ENCODE peak calls at places on chromosomes 16 and 17, in nine cellular contexts. U is HCT116, V is neural progenitor cell, I is MM.1S, R is GM23248, K is PC-3, P is GM23338, L is SK-N-SH, A is hepatocyte. G is an unnamed sample.

GRCh38 chr16:58306327-58306726 is 11.5 kb upstream of the PRSS54 start:
- DNase-seq in U (peak; percentile 26), V (no peak), I (peak; percentile 39), R (peak; percentile 38), K (peak; percentile 11), P (peak; percentile 48), L (no peak), A (peak; percentile 23), G (peak; percentile 24)

GRCh38 chr16:66247516-66248089 is 118.9 kb upstream of the CDH5 start:
- DNase-seq in U (no peak), V (no peak), I (no peak), R (peak; percentile 71), K (peak; percentile 9), P (no peak), L (no peak), A (peak; percentile 42), G (no peak)

GRCh38 chr16:3173892-3174617 is 13.9 kb upstream of the OR1F1 start:
- DNase-seq in U (no peak), V (peak; percentile 87), I (peak; percentile 87), R (peak; percentile 22), K (peak; percentile 49), P (peak; percentile 97), L (peak; percentile 81), A (no peak), G (peak; percentile 81)

GRCh38 chr16:57628782-57629181 is 352 bp downstream of the ADGRG1 start:
- DNase-seq in U (no peak), V (no peak), I (no peak), R (no peak), K (no peak), P (no peak), L (no peak), A (no peak), G (no peak)

GRCh38 chr16:78242231-78242630 is 142.8 kb downstream of the WWOX start:
- DNase-seq in U (no peak), V (no peak), I (no peak), R (no peak), K (no peak), P (no peak), L (no peak), A (no peak), G (no peak)

GRCh38 chr17:50484341-50485155 is 5.9 kb downstream of the RSAD1 start:
- DNase-seq in U (no peak), V (no peak), I (no peak), R (no peak), K (no peak), P (no peak), L (no peak), A (no peak), G (no peak)

GRCh38 chr17:46063239-46063638 is 64.2 kb downstream of the STH start:
- DNase-seq in U (peak; percentile 7), V (no peak), I (no peak), R (peak; percentile 96), K (peak; percentile 86), P (no peak), L (no peak), A (peak; percentile 51), G (no peak)

GRCh38 chr16:14529010-14529669 is 100.9 kb downstream of the PARN start:
- DNase-seq in U (peak; percentile 66), V (peak; percentile 78), I (peak; percentile 84), R (peak; percentile 92), K (peak; percentile 80), P (peak; percentile 90), L (peak; percentile 61), A (peak; percentile 86), G (peak; percentile 78)

GRCh38 chr16:3924763-3925162 is 44.2 kb upstream of the CREBBP start:
- DNase-seq in U (no peak), V (no peak), I (no peak), R (no peak), K (no peak), P (no peak), L (no peak), A (no peak), G (no peak)

GRCh38 chr16:30902070-30902972 is 5.9 kb downstream of the CTF1 start:
- DNase-seq in U (no peak), V (peak; percentile 92), I (peak; percentile 51), R (peak; percentile 92), K (peak; percentile 62), P (peak; percentile 71), L (peak; percentile 94), A (peak; percentile 90), G (no peak)

GRCh38 chr16:1244881-1245280 is 4.4 kb downstream of the TPSAB1 start:
- DNase-seq in U (no peak), V (no peak), I (no peak), R (no peak), K (no peak), P (no peak), L (no peak), A (no peak), G (no peak)

GRCh38 chr16:65667013-65667578 is 545.2 kb upstream of the CDH11 start:
- DNase-seq in U (no peak), V (peak; percentile 72), I (no peak), R (peak; percentile 42), K (peak; percentile 24), P (peak; percentile 30), L (no peak), A (peak; percentile 50), G (peak; percentile 48)

GRCh38 chr17:73519621-73520368 is 124.5 kb downstream of the SDK2 start:
- DNase-seq in U (no peak), V (no peak), I (no peak), R (no peak), K (no peak), P (no peak), L (no peak), A (no peak), G (no peak)

GRCh38 chr17:44909681-44910144 is 5.6 kb downstream of the GFAP start:
- DNase-seq in U (no peak), V (no peak), I (no peak), R (peak; percentile 74), K (peak; percentile 88), P (no peak), L (peak; percentile 46), A (peak; percentile 24), G (no peak)

GRCh38 chr17:44906987-44907681 is 7.9 kb upstream of the EFTUD2 start:
- DNase-seq in U (no peak), V (no peak), I (no peak), R (no peak), K (no peak), P (no peak), L (no peak), A (no peak), G (no peak)

GRCh38 chr17:44908761-44909326 is 6.5 kb downstream of the GFAP start:
- DNase-seq in U (no peak), V (no peak), I (no peak), R (no peak), K (no peak), P (no peak), L (no peak), A (no peak), G (no peak)

GRCh38 chr17:44906010-44906646 is 6.9 kb upstream of the EFTUD2 start:
- DNase-seq in U (peak; percentile 42), V (no peak), I (no peak), R (peak; percentile 92), K (peak; percentile 91), P (no peak), L (no peak), A (no peak), G (no peak)

DNA sequence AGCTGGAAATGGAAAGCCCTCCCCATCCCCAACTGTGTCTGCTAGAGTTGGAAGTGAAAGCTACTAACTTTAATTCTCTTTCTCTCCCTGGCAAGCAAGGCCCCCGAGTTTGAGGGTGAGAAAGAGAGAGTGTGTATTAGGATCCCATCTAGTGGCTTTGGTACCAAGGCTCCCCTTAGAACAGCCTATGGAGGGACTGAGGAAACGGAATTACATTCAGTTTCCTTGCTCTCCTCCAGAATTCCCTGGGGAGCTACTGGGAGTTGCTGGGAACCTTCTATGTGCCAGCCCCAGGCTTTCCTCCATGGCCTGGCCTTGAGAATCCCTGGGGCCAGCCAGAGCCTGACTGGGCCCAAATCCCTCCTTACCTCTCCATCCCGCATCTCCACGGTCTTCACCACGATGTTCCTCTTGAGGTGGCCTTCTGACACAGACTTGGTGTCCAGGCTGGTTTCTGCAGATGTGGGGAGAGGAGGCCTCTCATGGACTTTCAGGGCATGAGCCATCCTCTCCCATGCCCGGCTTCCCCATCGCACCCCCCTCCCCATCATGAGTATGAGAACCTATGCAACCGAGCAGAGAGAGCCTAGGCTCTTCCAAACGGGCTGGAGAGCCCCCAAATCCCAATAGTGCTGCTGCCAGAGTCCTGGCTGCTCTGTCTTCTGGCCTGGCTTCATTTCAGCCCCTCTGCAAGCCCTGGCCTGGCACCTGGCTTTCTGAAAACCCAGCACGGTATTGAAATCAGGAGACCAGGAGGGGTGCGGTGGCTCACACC is 7.4 kb downstream of the GFAP start:
- DNase-seq in U (no peak), V (no peak), I (no peak), R (no peak), K (no peak), P (no peak), L (no peak), A (no peak), G (no peak)
- H3K4me2 ChIP-seq in U (no peak overlapping the region), V (no peak overlapping the region), I (no peak overlapping the region), R (no peak overlapping the region), K (no peak overlapping the region), P (no peak overlapping the region), L (no peak overlapping the region), A (no peak overlapping the region), G (no peak overlapping the region)

GRCh38 chr16:86078121-86078600 is 179.2 kb downstream of the IRF8 start:
- DNase-seq in U (no peak), V (no peak), I (no peak), R (no peak), K (no peak), P (no peak), L (no peak), A (no peak), G (no peak)
- TF ChIP-seq EZH2phosphoT487 in U (no peak), V (no peak), I (no peak), R (no peak), K (no peak), P (no peak), L (no peak), A (no peak), G (no peak)

DNA sequence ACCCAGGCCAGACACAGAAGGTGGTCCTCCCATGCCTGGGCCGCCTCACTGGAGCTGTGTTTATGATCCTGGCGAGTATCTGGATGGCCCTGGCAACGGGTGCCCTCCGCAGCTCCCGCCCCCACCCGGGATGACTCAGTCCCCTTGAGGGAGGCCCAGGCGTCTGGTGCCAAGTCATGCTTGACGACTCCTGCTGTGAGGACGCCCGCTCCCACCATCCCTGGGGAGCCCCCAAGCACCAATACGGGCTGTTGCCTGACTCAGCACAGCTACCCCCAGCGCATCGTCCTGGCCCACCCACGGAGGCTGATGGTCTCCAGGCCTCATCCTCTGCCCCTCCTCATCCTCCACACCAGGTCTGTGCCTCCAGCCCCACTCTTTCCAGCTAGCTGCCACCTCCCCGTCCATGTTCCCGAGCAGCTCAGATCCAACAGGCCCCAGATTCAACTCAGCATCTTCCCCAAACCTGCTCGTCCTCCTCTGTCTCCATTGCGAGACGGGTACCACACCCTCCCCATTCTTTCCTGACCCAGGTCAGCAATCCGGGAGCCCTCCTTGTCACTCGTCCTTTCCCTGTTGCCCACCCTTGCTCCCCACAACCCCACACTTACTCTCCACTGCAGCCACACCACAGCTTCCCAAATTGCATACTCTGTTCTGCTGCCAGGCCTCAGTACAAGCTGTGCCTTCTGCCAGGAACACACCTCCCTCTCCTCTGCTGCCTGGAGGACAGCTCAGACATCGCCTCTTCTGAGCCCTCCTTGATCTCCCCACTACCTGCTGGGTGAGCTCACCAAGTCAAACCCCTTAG is 2.6 kb downstream of the CAMKK1 start:
- DNase-seq in U (peak; percentile 52), V (no peak), I (no peak), R (peak; percentile 98), K (peak; percentile 87), P (no peak), L (peak; percentile 83), A (peak; percentile 80), G (no peak)
- H3K4me1 ChIP-seq in U (peaks cover 72% of the 10 kb centered on the region), V (peaks cover 20% of the 10 kb centered on the region), I (peaks cover 7% of the 10 kb centered on the region), R (peaks cover 47% of the 10 kb centered on the region), K (peaks cover 67% of the 10 kb centered on the region), P (peaks cover 28% of the 10 kb centered on the region), L (peaks cover 9% of the 10 kb centered on the region), A (peaks cover 40% of the 10 kb centered on the region), G (peaks cover 34% of the 10 kb centered on the region)

GRCh38 chr16:88760424-88761142 is 24.4 kb downstream of the PIEZO1 start:
- DNase-seq in U (no peak), V (no peak), I (no peak), R (no peak), K (no peak), P (no peak), L (peak; percentile 60), A (no peak), G (no peak)
- H3K4me2 ChIP-seq in U (no peak overlapping the region), V (no peak overlapping the region), I (no peak overlapping the region), R (no peak overlapping the region), K (no peak overlapping the region), P (no peak overlapping the region), L (no peak overlapping the region), A (no peak overlapping the region), G (no peak overlapping the region)

G was measured in OCI-LY7.